ENCODE peak calls at places on chromosomes 4 and X, in seven cellular contexts. W is GM23338, A is GM23248, X is PC-9, N is fibroblast of lung, E is H9, S is HCT116. H is an unnamed sample. For H3K79me2, the result is how much of the 10 kb centered on the place peaks cover.

GRCh38 chr4:2141762-2142520 is 82.8 kb downstream of the NAT8L start:
- DNase-seq in W (peak), A (no peak), X (no peak), N (peak), E (peak), S (no peak), H (no peak)

GRCh38 chr4:74158561-74159396 is 861 bp downstream of the MTHFD2L start:
- DNase-seq in W (no peak), A (peak), X (no peak), N (peak), E (no peak), S (no peak), H (peak)

GRCh38 chrX:119895843-119896326 is at the start of gene AKAP14:
- DNase-seq in W (peak), A (no peak), X (no peak), N (no peak), E (peak), S (no peak), H (no peak)

GRCh38 chr4:182449186-182449880 is 206.1 kb downstream of the TENM3 start:
- DNase-seq in W (peak), A (no peak), X (no peak), N (peak), E (peak), S (no peak), H (no peak)

GRCh38 chr4:708631-708933 is 3.0 kb downstream of the PCGF3 start:
- DNase-seq in W (no peak), A (no peak), X (no peak), N (no peak), E (no peak), S (no peak), H (no peak)

GRCh38 chr4:71487324-71487677 is 148.5 kb downstream of the SLC4A4 start:
- DNase-seq in W (peak), A (no peak), X (no peak), N (no peak), E (no peak), S (no peak), H (no peak)

GRCh38 chr4:176150283-176150682 is 45.1 kb downstream of the SPATA4 start:
- DNase-seq in W (peak), A (peak), X (no peak), N (peak), E (no peak), S (peak), H (peak)

GRCh38 chr4:143294710-143295109 is 42.0 kb upstream of the GAB1 start:
- DNase-seq in W (no peak), A (no peak), X (no peak), N (peak), E (no peak), S (no peak), H (no peak)

GRCh38 chrX:100819837-100820666 is at the start of gene CSTF2:
- DNase-seq in W (peak), A (peak), X (peak), N (peak), E (peak), S (peak), H (peak)

GRCh38 chr4:128572778-128573241 is 236.7 kb upstream of the JADE1 start:
- DNase-seq in W (no peak), A (no peak), X (peak), N (no peak), E (no peak), S (no peak), H (no peak)

GRCh38 chr4:122764808-122765189 is 32.3 kb downstream of the BBS12 start:
- DNase-seq in W (no peak), A (peak), X (no peak), N (peak), E (no peak), S (no peak), H (no peak)

GRCh38 chr4:6937748-6938147 is 28.1 kb downstream of the TBC1D14 start:
- DNase-seq in W (no peak), A (no peak), X (no peak), N (no peak), E (no peak), S (no peak), H (no peak)
- H3K79me2 ChIP-seq in W (under half), A (under half), X (under half), N (under half), E (under half), S (under half), H (under half)

GRCh38 chr4:101208171-101208570 is 139.2 kb downstream of the PPP3CA start:
- DNase-seq in W (no peak), A (no peak), X (no peak), N (no peak), E (no peak), S (no peak), H (no peak)
- H3K79me2 ChIP-seq in W (under half), A (half or more), X (under half), N (under half), E (under half), S (half or more), H (under half)

GRCh38 chrX:47198687-47199080 is 5.1 kb downstream of the UBA1 start:
- DNase-seq in W (no peak), A (no peak), X (no peak), N (no peak), E (no peak), S (no peak), H (no peak)

GRCh38 chrX:47197526-47197925 is 3.9 kb downstream of the UBA1 start:
- DNase-seq in W (no peak), A (no peak), X (no peak), N (no peak), E (no peak), S (no peak), H (no peak)

GRCh38 chrX:47196098-47196497 is 2.5 kb downstream of the UBA1 start:
- DNase-seq in W (no peak), A (no peak), X (no peak), N (no peak), E (no peak), S (no peak), H (no peak)

GRCh38 chrX:47199286-47199685 is 5.7 kb downstream of the UBA1 start:
- DNase-seq in W (no peak), A (no peak), X (no peak), N (no peak), E (no peak), S (no peak), H (no peak)

DNA sequence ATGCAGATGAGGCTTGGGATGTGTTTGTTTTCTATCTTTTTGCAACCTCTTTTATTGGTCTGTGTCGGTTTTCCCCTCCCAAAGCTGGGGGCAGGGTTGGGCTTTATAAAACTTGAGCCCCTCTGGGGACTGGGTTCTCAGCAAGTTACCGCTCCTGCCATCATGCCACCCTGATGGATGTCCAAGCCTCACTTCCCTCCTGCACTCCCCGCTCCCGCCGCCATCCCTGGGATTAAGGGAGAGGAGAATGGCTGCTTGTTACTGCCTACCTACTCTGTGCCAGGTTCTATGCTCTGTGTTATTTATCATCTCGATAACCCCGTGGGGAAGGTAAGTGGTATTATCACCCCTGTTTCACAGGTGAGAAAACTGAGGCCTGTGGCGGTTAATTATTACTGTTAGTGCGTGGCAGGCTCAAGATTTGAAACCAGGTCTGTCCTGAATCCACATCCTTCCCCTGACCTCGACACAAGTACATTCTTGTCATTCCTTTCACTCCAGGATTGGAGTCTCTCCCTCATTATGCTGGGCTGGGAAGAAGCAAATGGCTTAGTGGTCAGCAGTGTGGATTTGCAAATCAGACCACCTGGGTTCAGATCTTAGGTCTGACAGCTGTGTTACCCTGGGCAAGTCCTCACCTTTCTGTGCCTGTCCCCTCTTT is 4.5 kb downstream of the UBA1 start:
- DNase-seq in W (peak), A (no peak), X (no peak), N (no peak), E (peak), S (no peak), H (no peak)
- H3K79me2 ChIP-seq in W (under half), A (half or more), X (under half), N (half or more), E (under half), S (half or more), H (under half)

GRCh38 chrX:155262970-155263754 is 1.1 kb downstream of the RAB39B start:
- DNase-seq in W (no peak), A (peak), X (no peak), N (no peak), E (no peak), S (no peak), H (peak)
- H3K79me2 ChIP-seq in W (under half), A (under half), X (under half), N (under half), E (under half), S (under half), H (under half)

H was measured in OCI-LY7.